ENCODE peak calls at places on chromosomes 12 and 14, in four cellular contexts. R is GM23338, J is transverse colon, Q is K562. I is an unnamed sample.
A peak's percentile ranks its signal among the peaks of the same experiment; 100 is the strongest.

GRCh38 chr12:104219361-104219892 is 3.8 kb downstream of the TXNRD1 start:
- DNase-seq in J (no peak), R (no peak), Q (no peak), I (no peak)

GRCh38 chr12:129868566-129868965 is 35.3 kb downstream of the TMEM132D start:
- DNase-seq in J (no peak), R (no peak), Q (no peak), I (no peak)

GRCh38 chr12:54437243-54437642 is 18.2 kb upstream of the ITGA5 start:
- DNase-seq in R (no peak), J (no peak), Q (no peak), I (no peak)

GRCh38 chr12:74111688-74112360 is 425.8 kb upstream of the ATXN7L3B start:
- DNase-seq in J (no peak), R (peak; percentile 80), Q (no peak), I (no peak)

GRCh38 chr14:99744873-99745224 is 48.4 kb upstream of the EML1 start:
- DNase-seq in Q (no peak), J (no peak), R (no peak), I (no peak)

GRCh38 chr14:71198681-71199080 is 291.4 kb downstream of the PCNX1 start:
- DNase-seq in J (peak; percentile 25), Q (no peak), R (no peak), I (no peak)

GRCh38 chr14:65462411-65462810 is 49.9 kb downstream of the FUT8 start:
- DNase-seq in R (no peak), Q (no peak), J (no peak), I (peak; percentile 10)

GRCh38 chr14:104253223-104253822 is 114.9 kb downstream of the KIF26A start:
- DNase-seq in J (no peak), Q (no peak), R (no peak), I (no peak)

GRCh38 chr12:76558684-76559276 is 791 bp downstream of the OSBPL8 start:
- DNase-seq in R (peak; percentile 60), J (peak; percentile 74), Q (peak; percentile 29), I (peak; percentile 13)

GRCh38 chr12:19140381-19141236 is 11.1 kb downstream of the PLEKHA5 start:
- DNase-seq in R (peak; percentile 25), J (no peak), Q (no peak), I (no peak)
- TF ChIP-seq POLR2AphosphoS5 in R (no peak), J (no peak), Q (no peak), I (no peak)

DNA sequence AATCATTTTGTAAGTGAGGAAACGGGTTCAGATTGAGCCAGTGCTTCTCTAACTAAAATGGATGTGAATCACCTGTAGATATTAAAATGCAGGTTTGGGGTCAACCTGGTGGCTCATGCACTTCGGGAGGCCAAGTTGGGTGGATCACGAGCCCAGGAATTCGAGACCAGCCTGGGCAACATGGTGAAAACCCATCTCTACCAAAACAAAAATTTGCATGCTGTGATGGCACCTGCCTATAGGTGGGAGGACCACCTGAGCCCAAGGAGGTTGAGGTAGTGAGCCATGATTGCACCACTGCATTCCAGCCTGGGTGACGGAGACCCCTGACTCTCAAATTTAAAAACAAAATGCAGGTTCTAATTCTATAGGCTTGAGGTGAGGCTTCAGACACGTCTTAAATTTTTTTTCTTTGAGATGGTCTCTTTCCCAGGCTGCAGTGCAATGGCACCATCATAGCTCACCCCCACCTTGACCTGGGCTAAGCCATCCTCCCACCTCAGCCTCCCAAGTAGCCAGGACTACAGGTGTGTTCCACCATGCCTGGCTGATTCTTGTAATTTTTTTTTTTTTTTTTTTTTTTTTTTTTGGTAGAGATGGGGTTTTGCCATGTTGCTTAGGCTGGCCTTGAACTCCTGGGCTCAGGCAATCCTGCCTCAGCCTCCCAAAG is 9.0 kb downstream of the TUBA1C start:
- DNase-seq in R (no peak), Q (no peak), J (no peak), I (no peak)
- TF ChIP-seq POLR2AphosphoS5 in R (no peak), Q (no peak), J (no peak), I (peak; percentile 51)

DNA sequence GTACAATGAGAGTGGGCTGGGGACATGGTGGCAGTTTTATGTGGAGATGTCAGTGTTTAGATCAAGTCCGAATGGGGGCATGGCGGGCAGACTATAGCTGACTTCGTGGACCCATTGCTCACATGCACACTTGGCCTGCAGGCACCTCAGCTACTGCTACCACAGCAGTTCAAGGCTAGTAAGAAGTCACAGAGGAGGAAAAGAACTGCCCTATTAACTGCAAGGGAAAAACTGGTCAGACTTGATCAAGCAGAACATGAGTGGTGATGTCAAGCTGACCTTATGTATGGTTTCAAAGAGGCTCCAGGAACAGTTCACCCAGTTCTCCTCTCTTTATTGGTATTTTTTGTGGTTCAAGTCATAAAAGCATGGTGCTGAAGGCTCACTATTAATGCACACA is 30.2 kb upstream of the FRS2 start:
- DNase-seq in Q (no peak), J (no peak), R (no peak), I (no peak)
- TF ChIP-seq POLR2AphosphoS5 in Q (no peak), J (no peak), R (no peak), I (no peak)

DNA sequence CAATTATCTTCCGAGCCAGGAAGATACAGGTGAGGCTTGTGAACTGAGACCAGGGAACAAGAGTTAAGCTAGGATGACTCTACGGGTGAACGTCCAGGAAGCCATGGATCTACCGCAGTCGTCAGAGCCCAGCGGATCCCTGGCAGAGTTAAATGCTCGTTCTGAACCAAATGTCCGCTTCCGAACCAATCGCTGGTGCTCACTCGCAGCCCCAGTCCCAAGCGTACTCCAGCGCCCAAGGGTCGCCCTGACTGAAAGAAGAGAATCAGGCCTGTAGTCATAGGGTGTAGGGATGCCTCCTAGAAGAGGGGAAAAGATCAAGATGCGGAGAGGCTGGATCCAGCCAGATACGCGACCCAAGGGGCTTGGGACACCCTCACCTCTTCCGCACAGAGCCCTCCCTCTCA is 283 bp downstream of the VIPAS39 start:
- DNase-seq in R (no peak), J (no peak), Q (no peak), I (no peak)
- TF ChIP-seq POLR2AphosphoS5 in R (no peak), J (no peak), Q (no peak), I (peak; percentile 73)

GRCh38 chr14:68660495-68660894 is 132.4 kb downstream of the ZFP36L1 start:
- DNase-seq in Q (no peak), J (no peak), R (no peak), I (no peak)

GRCh38 chr14:68658029-68658509 is 134.8 kb downstream of the ZFP36L1 start:
- DNase-seq in J (no peak), R (no peak), Q (no peak), I (no peak)

GRCh38 chr14:68657300-68658028 is 135.4 kb downstream of the ZFP36L1 start:
- DNase-seq in R (no peak), Q (no peak), J (no peak), I (no peak)

GRCh38 chr14:68661226-68662225 is 131.3 kb downstream of the ZFP36L1 start:
- DNase-seq in Q (no peak), J (no peak), R (no peak), I (no peak)

GRCh38 chr14:68659021-68659931 is 133.6 kb downstream of the ZFP36L1 start:
- DNase-seq in R (no peak), J (no peak), Q (no peak), I (no peak)
- TF ChIP-seq POLR2AphosphoS5 in R (no peak), J (peak; percentile 39), Q (no peak), I (no peak)

GRCh38 chr14:66483322-66483721 is 2.8 kb upstream of the CCDC196 start:
- DNase-seq in Q (no peak), J (no peak), R (no peak), I (no peak)
- TF ChIP-seq POLR2AphosphoS5 in Q (no peak), J (no peak), R (no peak), I (no peak)

GRCh38 chr12:89355243-89356068 is 3.2 kb upstream of the DUSP6 start:
- DNase-seq in R (no peak), Q (no peak), J (no peak), I (no peak)
- TF ChIP-seq POLR2AphosphoS5 in R (no peak), Q (no peak), J (no peak), I (no peak)

DNA sequence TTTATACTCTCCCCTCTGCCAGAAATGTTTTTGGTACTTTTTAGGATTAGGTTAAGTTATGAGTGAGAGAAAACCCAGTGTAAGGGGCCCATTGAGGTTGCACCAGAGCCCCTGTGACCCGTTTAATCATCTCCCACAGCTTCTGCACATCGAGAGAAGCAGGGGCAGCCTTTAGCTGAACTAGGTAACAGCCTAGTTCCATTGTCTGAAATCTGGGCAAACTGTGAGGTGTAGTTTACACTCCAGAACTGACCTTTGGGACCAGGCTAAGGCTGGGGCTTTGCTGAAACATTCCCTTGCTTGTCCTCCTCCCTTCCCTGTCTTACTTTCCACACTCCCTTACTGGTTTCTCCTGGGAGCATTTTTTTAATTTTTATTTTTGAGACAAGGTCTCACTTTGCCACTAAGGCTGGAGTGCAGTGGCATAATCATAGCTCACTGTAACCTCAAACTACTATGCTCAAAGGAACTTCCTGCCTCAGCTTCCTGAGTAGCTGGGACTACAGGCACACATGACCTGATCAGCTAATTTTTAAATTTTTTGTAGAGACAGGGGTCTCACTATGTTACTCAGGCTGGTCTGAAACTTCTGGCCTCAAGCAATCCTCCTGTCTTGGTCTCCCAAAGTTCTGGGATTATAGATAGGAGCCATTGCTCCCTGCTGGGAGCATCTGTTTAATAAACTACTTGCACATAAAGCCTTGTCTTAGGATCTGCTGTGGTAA is 25.9 kb upstream of the DHRS2 start:
- DNase-seq in R (no peak), J (no peak), Q (no peak), I (no peak)
- TF ChIP-seq POLR2AphosphoS5 in R (no peak), J (no peak), Q (no peak), I (no peak)

GRCh38 chr12:24754690-24755638 is 193.9 kb downstream of the BCAT1 start:
- DNase-seq in Q (no peak), R (no peak), J (no peak), I (no peak)
- TF ChIP-seq POLR2AphosphoS5 in Q (no peak), R (no peak), J (no peak), I (no peak)

GRCh38 chr12:124506145-124506831 is 61.1 kb downstream of the NCOR2 start:
- DNase-seq in R (no peak), J (peak; percentile 77), Q (peak; percentile 34), I (no peak)
- TF ChIP-seq POLR2AphosphoS5 in R (no peak), J (peak; percentile 44), Q (no peak), I (no peak)